ENCODE peak calls at places on chromosomes 7 and 10, in four cellular contexts. W, R, G and Q are unnamed samples.

GRCh38 chr7:75795831-75796285 is 17.7 kb downstream of the CCL24 start:
- DNase-seq in R (no peak), G (peak; percentile 29), W (no peak), Q (no peak)

GRCh38 chr7:158407581-158408331 is 179.9 kb downstream of the PTPRN2 start:
- DNase-seq in W (peak; percentile 85), G (no peak), R (peak; percentile 74), Q (no peak)

GRCh38 chr7:10889266-10889898 is 84.3 kb upstream of the PHF14 start:
- DNase-seq in G (peak; percentile 32), R (peak; percentile 70), W (peak; percentile 76), Q (no peak)

GRCh38 chr10:79159141-79159619 is 90.4 kb downstream of the ZMIZ1 start:
- DNase-seq in G (no peak), W (peak; percentile 84), R (no peak), Q (no peak)

GRCh38 chr7:8261711-8262695 is at the start of gene ICA1:
- DNase-seq in W (peak; percentile 12), G (peak; percentile 78), R (peak; percentile 91), Q (peak; percentile 20)

GRCh38 chr7:140062118-140062527 is 628 bp downstream of the PARP12 start:
- DNase-seq in G (no peak), W (no peak), R (no peak), Q (peak; percentile 63)

GRCh38 chr7:158555034-158555520 is 32.5 kb downstream of the PTPRN2 start:
- DNase-seq in G (no peak), W (no peak), R (no peak), Q (no peak)

GRCh38 chr10:1465421-1465902 is 271.9 kb downstream of the ADARB2 start:
- DNase-seq in G (no peak), W (no peak), R (no peak), Q (no peak)

GRCh38 chr7:72035275-72035674 is 376.9 kb downstream of the CALN1 start:
- DNase-seq in R (no peak), G (no peak), W (no peak), Q (no peak)

GRCh38 chr10:23253780-23254179 is 61.7 kb downstream of the PTF1A start:
- DNase-seq in W (no peak), G (no peak), R (no peak), Q (no peak)

GRCh38 chr7:139827042-139827441 is 2.0 kb upstream of the TBXAS1 start:
- DNase-seq in G (no peak), R (no peak), W (no peak), Q (no peak)

GRCh38 chr7:122970740-122971725 is 24.5 kb downstream of the TAS2R16 start:
- DNase-seq in R (no peak), G (no peak), W (no peak), Q (no peak)

GRCh38 chr7:155368894-155369600 is 71.4 kb downstream of the INSIG1 start:
- DNase-seq in W (no peak), R (no peak), G (no peak), Q (no peak)

GRCh38 chr10:62560207-62560819 is 186.1 kb downstream of the ZNF365 start:
- DNase-seq in R (no peak), W (peak; percentile 77), G (no peak), Q (no peak)

GRCh38 chr7:75649462-75649861 is 89.3 kb downstream of the HIP1 start:
- DNase-seq in W (no peak), G (no peak), R (no peak), Q (no peak)

GRCh38 chr7:31000161-31000693 is 36.5 kb downstream of the GHRHR start:
- DNase-seq in W (peak; percentile 46), G (no peak), R (no peak), Q (no peak)

GRCh38 chr10:1378473-1378872 is 322.3 kb downstream of the WDR37 start:
- DNase-seq in W (no peak), R (no peak), G (peak; percentile 4), Q (no peak)

GRCh38 chr7:140983802-140984201 is 30.9 kb downstream of the MRPS33 start:
- DNase-seq in R (peak; percentile 14), W (peak; percentile 24), G (no peak), Q (no peak)

GRCh38 chr10:90884414-90884813 is 12.6 kb downstream of the RPP30 start:
- DNase-seq in R (no peak), W (peak; percentile 41), G (no peak), Q (no peak)

GRCh38 chr7:47400741-47401206 is 181.1 kb downstream of the TNS3 start:
- DNase-seq in G (peak; percentile 40), R (peak; percentile 27), W (no peak), Q (no peak)

GRCh38 chr7:81433196-81433595 is 336.7 kb downstream of the HGF start:
- DNase-seq in W (no peak), R (no peak), G (no peak), Q (no peak)

GRCh38 chr10:7085913-7086589 is 324.8 kb downstream of the SFMBT2 start:
- DNase-seq in R (peak; percentile 51), G (no peak), W (peak; percentile 34), Q (no peak)

GRCh38 chr7:18903676-18904075 is 213.8 kb downstream of the TWIST1 start:
- DNase-seq in R (no peak), G (no peak), W (no peak), Q (no peak)

GRCh38 chr7:88344956-88345832 is 38.5 kb upstream of the STEAP4 start:
- DNase-seq in W (peak; percentile 40), R (peak; percentile 82), G (peak; percentile 41), Q (no peak)

GRCh38 chr7:135147899-135148721 is at the start of gene TMEM140:
- DNase-seq in W (peak; percentile 93), G (peak; percentile 64), R (no peak), Q (no peak)

GRCh38 chr10:78185693-78186055 is 152.0 kb downstream of the RPS24 start:
- DNase-seq in W (no peak), R (no peak), G (no peak), Q (no peak)

GRCh38 chr10:84308481-84309304 is 19.7 kb upstream of the CCSER2 start:
- DNase-seq in G (peak; percentile 49), W (peak; percentile 80), R (no peak), Q (no peak)

GRCh38 chr7:35505031-35505430 is 189.9 kb downstream of the HERPUD2 start:
- DNase-seq in R (peak; percentile 26), W (no peak), G (peak; percentile 69), Q (no peak)

GRCh38 chr10:78657622-78658165 is 411.1 kb upstream of the ZMIZ1 start:
- DNase-seq in W (peak; percentile 71), R (peak; percentile 67), G (peak; percentile 88), Q (peak; percentile 33)

GRCh38 chr10:112565434-112566053 is 118.5 kb downstream of the VTI1A start:
- DNase-seq in R (peak; percentile 79), G (peak; percentile 30), W (peak; percentile 89), Q (no peak)

GRCh38 chr10:73923935-73924598 is 13.1 kb downstream of the PLAU start:
- DNase-seq in G (no peak), W (no peak), R (peak; percentile 36), Q (no peak)

GRCh38 chr10:15718495-15719061 is 1.1 kb downstream of the ITGA8 start:
- DNase-seq in G (no peak), W (no peak), R (no peak), Q (no peak)

GRCh38 chr10:43398939-43399871 is 9.8 kb downstream of the HNRNPF start:
- DNase-seq in G (no peak), R (no peak), W (peak; percentile 62), Q (no peak)

GRCh38 chr7:24668922-24669635 is 88.2 kb downstream of the GSDME start:
- DNase-seq in R (no peak), G (no peak), W (peak; percentile 38), Q (no peak)

GRCh38 chr10:89916481-89916880 is 215.1 kb downstream of the KIF20B start:
- DNase-seq in G (no peak), R (no peak), W (no peak), Q (no peak)

GRCh38 chr7:123966936-123967335 is 41.9 kb downstream of the SPAM1 start:
- DNase-seq in W (no peak), G (no peak), R (no peak), Q (no peak)

GRCh38 chr7:98641646-98642489 is 24.8 kb downstream of the NPTX2 start:
- DNase-seq in R (no peak), G (no peak), W (no peak), Q (no peak)

GRCh38 chr10:11679946-11680345 is 62.2 kb upstream of the ECHDC3 start:
- DNase-seq in R (no peak), W (no peak), G (no peak), Q (no peak)

GRCh38 chr10:54139819-54140428 is 661.1 kb downstream of the PCDH15 start:
- DNase-seq in W (no peak), R (no peak), G (no peak), Q (no peak)

DNA sequence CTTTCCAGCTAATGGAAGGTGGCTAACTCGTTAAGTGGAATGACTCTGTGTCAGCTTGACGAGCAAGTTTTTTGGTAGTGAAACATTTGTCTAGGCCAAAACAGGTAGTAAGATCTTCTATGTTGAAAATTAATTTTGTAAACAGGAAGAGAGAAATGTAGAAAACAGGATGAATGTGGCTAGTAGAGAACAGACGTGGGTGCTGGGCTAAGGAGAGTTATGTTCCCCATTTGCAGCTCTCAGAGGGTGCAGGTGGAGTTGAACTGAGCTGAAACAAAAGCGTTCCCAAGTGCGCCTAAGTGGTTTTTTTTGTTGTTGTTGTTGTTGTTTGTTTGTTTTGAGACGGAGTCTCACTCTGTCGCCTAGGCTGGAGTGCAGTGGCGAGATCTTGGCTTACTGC is 59.5 kb upstream of the SRPK2 start:
- DNase-seq in R (no peak), W (no peak), G (no peak), Q (no peak)
- TF ChIP-seq CTCF in R (no peak), W (no peak), G (no peak), Q (no peak)

DNA sequence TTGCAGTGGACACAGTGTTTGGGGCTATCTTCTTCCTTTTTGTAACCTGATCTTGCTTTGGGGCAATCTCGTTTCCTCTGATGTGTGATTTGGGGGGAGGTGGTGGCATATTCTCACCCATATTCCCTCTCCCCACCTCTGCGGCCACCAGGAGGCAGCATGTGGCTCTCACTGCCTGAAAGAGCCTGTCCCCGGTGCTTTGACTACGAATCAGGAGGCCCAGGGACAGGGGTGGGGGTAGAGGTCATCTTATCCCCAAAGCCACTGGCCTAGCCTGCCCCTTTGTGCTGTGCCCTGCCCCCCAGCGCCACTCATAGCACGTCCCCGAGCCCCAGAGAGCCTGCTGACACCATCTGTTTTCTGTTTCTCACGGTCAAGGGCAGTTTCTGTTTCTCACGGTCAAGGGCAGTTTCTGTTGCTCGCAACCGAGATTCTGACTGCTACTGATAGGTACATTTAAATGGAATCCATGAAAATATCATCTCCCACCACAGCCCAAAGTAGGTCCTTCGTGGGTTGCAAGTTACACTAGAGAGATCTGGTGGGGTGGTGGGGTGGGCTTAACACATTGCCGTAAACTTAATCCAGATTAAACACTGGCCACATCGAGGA is 28.2 kb downstream of the PHYH start:
- DNase-seq in W (peak; percentile 29), R (peak; percentile 68), G (peak; percentile 50), Q (peak; percentile 28)
- TF ChIP-seq CTCF in W (peak; percentile 80), R (peak; percentile 65), G (no peak), Q (no peak)

GRCh38 chr10:50552771-50553535 is 70.8 kb downstream of the SGMS1 start:
- DNase-seq in R (peak; percentile 25), W (peak; percentile 50), G (peak; percentile 29), Q (no peak)
- TF ChIP-seq CTCF in R (peak; percentile 31), W (peak; percentile 55), G (no peak), Q (no peak)

DNA sequence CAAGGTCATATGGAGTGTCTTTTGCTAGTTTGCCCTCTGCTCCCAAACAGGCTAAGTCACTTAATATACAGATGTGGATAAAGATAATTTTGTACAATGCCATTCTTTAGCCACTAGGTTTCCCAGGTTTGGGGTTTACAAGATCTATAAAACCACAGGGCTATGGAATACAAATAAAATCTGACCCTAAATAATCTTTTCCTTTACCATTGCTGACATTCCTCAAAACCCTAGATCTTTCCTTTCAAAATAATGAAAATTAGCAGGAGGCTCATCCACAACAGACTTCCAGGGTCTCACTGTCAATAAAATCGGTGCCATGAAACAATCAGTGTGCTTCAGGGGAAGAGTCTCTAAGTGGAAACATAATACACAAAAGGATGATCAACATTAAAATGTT is 148.4 kb downstream of the CPEB3 start:
- DNase-seq in G (no peak), W (no peak), R (no peak), Q (no peak)
- TF ChIP-seq CTCF in G (no peak), W (no peak), R (no peak), Q (no peak)